ENCODE peak calls at places on chromosomes 11 and 22, in seven cellular contexts. Z is NCI-H1417 treated with DMSO at 0.1 percent for 48 hours, M is H7, P is amniotic epithelial cell, A is C1 segment of cervical spinal cord, G is HTR-8/SVneo, J is MCF 10A. D is an unnamed sample.

GRCh38 chr11:87030458-87031054 is 7.2 kb upstream of the TMEM135 start:
- DNase-seq in M (no peak), P (peak), Z (no peak), G (no peak), J (no peak), A (no peak), D (no peak)

GRCh38 chr11:4467043-4467442 is 15.4 kb upstream of the OR52K1 start:
- DNase-seq in Z (no peak), J (no peak), M (no peak), G (no peak), P (no peak), A (no peak), D (no peak)

GRCh38 chr11:69041516-69041915 is 7.2 kb upstream of the TPCN2 start:
- DNase-seq in Z (no peak), G (no peak), J (no peak), A (no peak), P (peak), M (no peak), D (no peak)

GRCh38 chr11:134574947-134575346 is 162.9 kb upstream of the B3GAT1 start:
- DNase-seq in G (no peak), A (no peak), P (no peak), M (no peak), J (no peak), Z (no peak), D (no peak)

GRCh38 chr11:62506413-62506940 is 40.1 kb downstream of the AHNAK start:
- DNase-seq in Z (no peak), M (no peak), G (no peak), P (no peak), A (no peak), J (no peak), D (no peak)

GRCh38 chr11:32511926-32512325 is 71.7 kb upstream of the EIF3M start:
- DNase-seq in J (peak), G (peak), M (no peak), P (peak), Z (no peak), A (no peak), D (no peak)

GRCh38 chr11:61891331-61892084 is at the start of gene FADS3:
- DNase-seq in A (peak), M (peak), P (peak), J (peak), Z (peak), G (peak), D (peak)

GRCh38 chr11:45930031-45930794 is 7.8 kb downstream of the LARGE2 start:
- DNase-seq in M (peak), G (no peak), J (no peak), Z (peak), P (no peak), A (no peak), D (peak)

GRCh38 chr11:58796333-58797049 is 48.0 kb downstream of the GLYATL2 start:
- DNase-seq in M (peak), P (no peak), J (no peak), G (no peak), A (no peak), Z (no peak), D (no peak)

GRCh38 chr11:64887234-64887756 is 8.9 kb upstream of the EHD1 start:
- DNase-seq in G (no peak), J (no peak), P (no peak), M (no peak), Z (no peak), A (no peak), D (no peak)

GRCh38 chr11:76542436-76542835 is 97.6 kb downstream of the EMSY start:
- DNase-seq in A (no peak), J (no peak), M (no peak), P (no peak), Z (no peak), G (no peak), D (no peak)

GRCh38 chr11:10108901-10109665 is 184.9 kb downstream of the SBF2 start:
- DNase-seq in A (no peak), Z (no peak), J (peak), P (no peak), G (peak), M (peak), D (no peak)

GRCh38 chr22:50317674-50318073 is 9.1 kb downstream of the DENND6B start:
- DNase-seq in A (no peak), G (no peak), Z (no peak), M (peak), J (no peak), P (no peak), D (no peak)

GRCh38 chr22:19878461-19879247 is 24.0 kb upstream of the GNB1L start:
- DNase-seq in M (peak), G (no peak), P (no peak), Z (no peak), J (peak), A (no peak), D (no peak)

GRCh38 chr11:100636536-100636935 is 50.6 kb upstream of the ARHGAP42 start:
- DNase-seq in M (no peak), Z (no peak), A (no peak), G (no peak), J (no peak), P (no peak), D (no peak)

GRCh38 chr11:11076879-11077278 is 219.0 kb upstream of the ZBED5 start:
- DNase-seq in G (no peak), A (no peak), M (no peak), Z (no peak), P (no peak), J (no peak), D (no peak)

GRCh38 chr11:12029738-12030363 is 21.4 kb upstream of the DKK3 start:
- DNase-seq in J (peak), Z (no peak), P (peak), G (no peak), A (no peak), M (no peak), D (no peak)

GRCh38 chr22:30027791-30028190 is 52.5 kb upstream of the HORMAD2 start:
- DNase-seq in Z (no peak), A (no peak), G (no peak), P (no peak), J (no peak), M (no peak), D (no peak)

GRCh38 chr11:45217991-45218390 is 68.2 kb downstream of the SYT13 start:
- DNase-seq in J (no peak), P (peak), Z (no peak), G (no peak), A (no peak), M (no peak), D (no peak)